ENCODE peak calls at places on chromosomes 1 and 21, in six cellular contexts. W is fibroblast of lung, I is OCI-LY7, J is thoracic aorta, B is HFFc6, N is heart right ventricle. C is an unnamed sample.

GRCh38 chr1:26721669-26722355 is 26.0 kb downstream of the ARID1A start:
- DNase-seq in W (no peak), I (no peak), J (no peak), B (no peak), N (no peak), C (no peak)

GRCh38 chr1:172531412-172531811 is 1.5 kb upstream of the SUCO start:
- DNase-seq in W (no peak), I (no peak), J (no peak), B (no peak), N (no peak), C (no peak)

GRCh38 chr1:46413596-46413985 is 19.5 kb downstream of the FAAH start:
- DNase-seq in W (no peak), I (peak; percentile 48), J (no peak), B (peak; percentile 42), N (no peak), C (no peak)

GRCh38 chr1:203656796-203657620 is 30.4 kb downstream of the ATP2B4 start:
- DNase-seq in W (no peak), I (no peak), J (no peak), B (no peak), N (no peak), C (no peak)

GRCh38 chr1:87292684-87293493 is 35.8 kb upstream of the LMO4 start:
- DNase-seq in W (peak; percentile 72), I (peak; percentile 78), J (no peak), B (peak; percentile 24), N (peak; percentile 66), C (peak; percentile 73)

GRCh38 chr1:46008585-46008984 is 123.8 kb downstream of the PIK3R3 start:
- DNase-seq in W (no peak), I (no peak), J (no peak), B (no peak), N (no peak), C (no peak)

GRCh38 chr1:16032388-16033100 is 10.7 kb downstream of the CLCNKA start:
- DNase-seq in W (peak; percentile 79), I (peak; percentile 73), J (peak; percentile 69), B (peak; percentile 77), N (peak; percentile 87), C (peak; percentile 59)

GRCh38 chr1:25690396-25690956 is 73.9 kb downstream of the MAN1C1 start:
- DNase-seq in W (no peak), I (no peak), J (no peak), B (no peak), N (no peak), C (no peak)

GRCh38 chr1:95832370-95832769 is 598.4 kb downstream of the RWDD3 start:
- DNase-seq in W (no peak), I (no peak), J (no peak), B (no peak), N (no peak), C (no peak)

GRCh38 chr1:165566091-165566490 is 22.3 kb downstream of the LRRC52 start:
- DNase-seq in W (no peak), I (no peak), J (no peak), B (no peak), N (no peak), C (no peak)

GRCh38 chr1:48875736-48876135 is 99.0 kb upstream of the BEND5 start:
- DNase-seq in W (no peak), I (no peak), J (no peak), B (no peak), N (no peak), C (no peak)

GRCh38 chr1:182217071-182217470 is 155.6 kb upstream of the ZNF648 start:
- DNase-seq in W (no peak), I (no peak), J (no peak), B (peak; percentile 78), N (no peak), C (no peak)

GRCh38 chr1:94063379-94063778 is 57.6 kb downstream of the ABCA4 start:
- DNase-seq in W (peak; percentile 82), I (no peak), J (no peak), B (peak; percentile 16), N (peak; percentile 84), C (no peak)

GRCh38 chr1:183106746-183107145 is 79.3 kb upstream of the LAMC2 start:
- DNase-seq in W (peak; percentile 38), I (no peak), J (no peak), B (peak; percentile 64), N (no peak), C (no peak)

GRCh38 chr21:34639882-34640788 is 25.2 kb upstream of the RCAN1 start:
- DNase-seq in W (peak; percentile 22), I (no peak), J (no peak), B (no peak), N (no peak), C (no peak)

GRCh38 chr1:21906173-21907078 is 30.7 kb downstream of the HSPG2 start:
- DNase-seq in W (peak; percentile 51), I (no peak), J (peak; percentile 76), B (no peak), N (peak; percentile 72), C (peak; percentile 63)

GRCh38 chr1:37482796-37483744 is 8.7 kb downstream of the ZC3H12A start:
- DNase-seq in W (no peak), I (no peak), J (no peak), B (no peak), N (no peak), C (no peak)

GRCh38 chr1:113747376-113747775 is 11.9 kb downstream of the PHTF1 start:
- DNase-seq in W (no peak), I (no peak), J (no peak), B (peak; percentile 49), N (no peak), C (no peak)

GRCh38 chr1:235741294-235741693 is 91.7 kb upstream of the GNG4 start:
- DNase-seq in W (peak; percentile 40), I (no peak), J (no peak), B (peak; percentile 58), N (no peak), C (no peak)

GRCh38 chr1:121459235-121459634 is 274.5 kb downstream of the SRGAP2C start:
- DNase-seq in W (no peak), I (no peak), J (no peak), B (no peak), N (no peak), C (no peak)

GRCh38 chr1:162885265-162885664 is 24.3 kb upstream of the CCDC190 start:
- DNase-seq in W (no peak), I (no peak), J (no peak), B (no peak), N (no peak), C (no peak)

GRCh38 chr1:32798191-32798590 is 19.0 kb downstream of the YARS1 start:
- DNase-seq in W (no peak), I (no peak), J (no peak), B (peak; percentile 94), N (no peak), C (no peak)

GRCh38 chr1:46180082-46180616 is 3.9 kb upstream of the P3R3URF start:
- DNase-seq in W (no peak), I (peak; percentile 46), J (no peak), B (no peak), N (no peak), C (no peak)

GRCh38 chr1:54016343-54017282 is 1.4 kb downstream of the LDLRAD1 start:
- DNase-seq in W (peak; percentile 39), I (no peak), J (no peak), B (peak; percentile 15), N (no peak), C (no peak)

GRCh38 chr21:39612233-39613028 is at the start of gene B3GALT5:
- DNase-seq in W (peak; percentile 22), I (no peak), J (no peak), B (no peak), N (no peak), C (no peak)

GRCh38 chr1:163670980-163671757 is 349.4 kb downstream of the NUF2 start:
- DNase-seq in W (no peak), I (no peak), J (no peak), B (no peak), N (no peak), C (no peak)

GRCh38 chr1:42876009-42876408 is 29.6 kb downstream of the ZNF691 start:
- DNase-seq in W (no peak), I (no peak), J (no peak), B (no peak), N (no peak), C (no peak)

GRCh38 chr1:42877380-42877779 is 31.0 kb downstream of the ZNF691 start:
- DNase-seq in W (no peak), I (no peak), J (no peak), B (no peak), N (no peak), C (no peak)

DNA sequence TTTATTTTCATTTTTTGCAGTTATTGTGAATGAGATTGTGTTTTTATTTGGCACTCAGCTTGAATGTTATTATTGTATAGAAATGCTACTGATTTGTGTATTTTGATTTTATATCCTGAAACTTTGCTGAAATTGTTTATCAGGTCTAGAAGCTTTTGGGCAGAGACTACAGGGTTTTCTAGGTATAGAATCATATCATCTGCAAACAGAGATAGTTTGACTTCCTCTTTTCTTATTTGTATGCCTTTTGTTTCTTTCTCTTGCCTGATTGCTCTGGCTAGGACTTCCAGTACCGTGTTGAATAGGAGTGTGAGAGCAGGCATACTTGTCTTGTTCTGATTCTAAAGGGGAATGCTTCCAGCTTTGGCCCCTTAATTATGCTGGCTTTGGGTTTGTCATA is 27.3 kb downstream of the ZNF691 start:
- DNase-seq in W (no peak), I (no peak), J (no peak), B (no peak), N (no peak), C (no peak)
- TF ChIP-seq CTCF in W (no peak), I (no peak), J (no peak), B (no peak), N (no peak), C (no peak)

GRCh38 chr1:83493633-83494032 is 505.3 kb downstream of the TTLL7 start:
- DNase-seq in W (no peak), I (no peak), J (no peak), B (no peak), N (no peak), C (no peak)
- TF ChIP-seq CTCF in W (no peak), I (no peak), J (no peak), B (no peak), N (no peak), C (no peak)

DNA sequence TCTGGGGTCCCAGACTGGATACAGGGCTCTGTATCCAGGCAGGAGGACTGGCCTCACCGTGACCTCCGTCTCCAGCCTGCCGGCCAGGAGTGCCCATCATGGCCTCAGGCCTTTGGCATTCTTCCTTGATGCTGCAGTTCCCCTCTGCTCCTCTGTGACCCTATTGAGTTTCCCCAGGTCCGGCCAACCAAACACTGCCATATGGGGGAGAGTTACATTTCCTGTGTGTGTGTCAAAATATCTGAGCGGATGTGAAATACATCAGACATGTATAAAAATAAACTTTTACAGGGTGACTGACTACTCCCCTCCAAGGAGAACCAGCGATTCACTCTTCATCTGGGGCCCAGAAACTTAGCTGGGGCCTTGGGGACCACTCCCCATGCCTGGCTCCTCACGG is 10.2 kb upstream of the UBL4B start:
- DNase-seq in W (no peak), I (peak; percentile 70), J (no peak), B (peak; percentile 41), N (no peak), C (no peak)
- TF ChIP-seq CTCF in W (no peak), I (no peak), J (no peak), B (no peak), N (no peak), C (no peak)

GRCh38 chr21:20942523-20942922 is 55.7 kb upstream of the NCAM2 start:
- DNase-seq in W (no peak), I (no peak), J (no peak), B (no peak), N (no peak), C (no peak)
- TF ChIP-seq CTCF in W (no peak), I (no peak), J (no peak), B (no peak), N (no peak), C (no peak)